ENCODE peak calls at places on chromosome 14, in five cellular contexts. One of them, this sample, is unnamed.

GRCh38 chr14:69151458-69152180 is 1.3 kb downstream of the DCAF5 start:
- DNase-seq in endothelial cell of umbilical vein: peak
- DNase-seq in transverse colon: peak
- DNase-seq in HL-60: peak
- DNase-seq in GM12892: peak
- DNase-seq in this sample: peak

GRCh38 chr14:70981005-70981952 is 74.0 kb downstream of the PCNX1 start:
- DNase-seq in endothelial cell of umbilical vein: peak
- DNase-seq in transverse colon: no peak
- DNase-seq in HL-60: no peak
- DNase-seq in GM12892: no peak
- DNase-seq in this sample: no peak

GRCh38 chr14:91464615-91465205 is 45.4 kb downstream of the PPP4R3A start:
- DNase-seq in endothelial cell of umbilical vein: no peak
- DNase-seq in transverse colon: no peak
- DNase-seq in HL-60: no peak
- DNase-seq in GM12892: no peak
- DNase-seq in this sample: no peak

GRCh38 chr14:78399316-78399889 is 229.2 kb downstream of the NRXN3 start:
- DNase-seq in endothelial cell of umbilical vein: no peak
- DNase-seq in transverse colon: no peak
- DNase-seq in HL-60: no peak
- DNase-seq in GM12892: no peak
- DNase-seq in this sample: no peak

GRCh38 chr14:30195946-30196345 is 268.3 kb upstream of the PRKD1 start:
- DNase-seq in endothelial cell of umbilical vein: no peak
- DNase-seq in transverse colon: no peak
- DNase-seq in HL-60: no peak
- DNase-seq in GM12892: no peak
- DNase-seq in this sample: no peak

GRCh38 chr14:99182548-99183115 is 89.4 kb downstream of the BCL11B start:
- DNase-seq in endothelial cell of umbilical vein: no peak
- DNase-seq in transverse colon: no peak
- DNase-seq in HL-60: no peak
- DNase-seq in GM12892: no peak
- DNase-seq in this sample: no peak

GRCh38 chr14:58599145-58599544 is 38.6 kb upstream of the DACT1 start:
- DNase-seq in endothelial cell of umbilical vein: no peak
- DNase-seq in transverse colon: no peak
- DNase-seq in HL-60: no peak
- DNase-seq in GM12892: no peak
- DNase-seq in this sample: no peak

GRCh38 chr14:23164250-23164649 is 19.2 kb downstream of the SLC7A8 start:
- DNase-seq in endothelial cell of umbilical vein: no peak
- DNase-seq in transverse colon: no peak
- DNase-seq in HL-60: no peak
- DNase-seq in GM12892: no peak
- DNase-seq in this sample: no peak

GRCh38 chr14:36997843-36998242 is 174.6 kb downstream of the SLC25A21 start:
- DNase-seq in endothelial cell of umbilical vein: peak
- DNase-seq in transverse colon: no peak
- DNase-seq in HL-60: no peak
- DNase-seq in GM12892: no peak
- DNase-seq in this sample: no peak

GRCh38 chr14:23307687-23308644 is 1.3 kb downstream of the BCL2L2 start:
- DNase-seq in endothelial cell of umbilical vein: no peak
- DNase-seq in transverse colon: no peak
- DNase-seq in HL-60: no peak
- DNase-seq in GM12892: no peak
- DNase-seq in this sample: peak

GRCh38 chr14:76924363-76925151 is 98.3 kb downstream of the LRRC74A start:
- DNase-seq in endothelial cell of umbilical vein: no peak
- DNase-seq in transverse colon: no peak
- DNase-seq in HL-60: no peak
- DNase-seq in GM12892: no peak
- DNase-seq in this sample: no peak

GRCh38 chr14:39218171-39218769 is 15.4 kb upstream of the MIA2 start:
- DNase-seq in endothelial cell of umbilical vein: peak
- DNase-seq in transverse colon: no peak
- DNase-seq in HL-60: no peak
- DNase-seq in GM12892: no peak
- DNase-seq in this sample: no peak

GRCh38 chr14:37678916-37679315 is 83.5 kb downstream of the TTC6 start:
- DNase-seq in endothelial cell of umbilical vein: no peak
- DNase-seq in transverse colon: no peak
- DNase-seq in HL-60: no peak
- DNase-seq in GM12892: no peak
- DNase-seq in this sample: no peak

GRCh38 chr14:102652194-102652593 is 59.7 kb downstream of the RCOR1 start:
- DNase-seq in endothelial cell of umbilical vein: no peak
- DNase-seq in transverse colon: no peak
- DNase-seq in HL-60: no peak
- DNase-seq in GM12892: no peak
- DNase-seq in this sample: no peak

GRCh38 chr14:101103321-101103901 is 199.9 kb upstream of the RTL1 start:
- DNase-seq in endothelial cell of umbilical vein: no peak
- DNase-seq in transverse colon: no peak
- DNase-seq in HL-60: no peak
- DNase-seq in GM12892: no peak
- DNase-seq in this sample: peak

GRCh38 chr14:104076743-104077142 is 8.8 kb upstream of the ASPG start:
- DNase-seq in endothelial cell of umbilical vein: no peak
- DNase-seq in transverse colon: no peak
- DNase-seq in HL-60: no peak
- DNase-seq in GM12892: no peak
- DNase-seq in this sample: no peak

GRCh38 chr14:105974902-105975301 is 448.5 kb downstream of the TMEM121 start:
- DNase-seq in endothelial cell of umbilical vein: no peak
- DNase-seq in transverse colon: peak
- DNase-seq in HL-60: no peak
- DNase-seq in GM12892: no peak
- DNase-seq in this sample: peak

GRCh38 chr14:56367416-56367815 is 212.2 kb upstream of the TMEM260 start:
- DNase-seq in endothelial cell of umbilical vein: no peak
- DNase-seq in transverse colon: no peak
- DNase-seq in HL-60: no peak
- DNase-seq in GM12892: no peak
- DNase-seq in this sample: no peak

GRCh38 chr14:56374421-56374820 is 205.2 kb upstream of the TMEM260 start:
- DNase-seq in endothelial cell of umbilical vein: no peak
- DNase-seq in transverse colon: no peak
- DNase-seq in HL-60: no peak
- DNase-seq in GM12892: no peak
- DNase-seq in this sample: no peak

GRCh38 chr14:56371737-56372136 is 207.9 kb upstream of the TMEM260 start:
- DNase-seq in endothelial cell of umbilical vein: no peak
- DNase-seq in transverse colon: no peak
- DNase-seq in HL-60: no peak
- DNase-seq in GM12892: no peak
- DNase-seq in this sample: no peak
- TF ChIP-seq POLR2AphosphoS5 in endothelial cell of umbilical vein: no peak
- TF ChIP-seq POLR2AphosphoS5 in transverse colon: no peak
- TF ChIP-seq POLR2AphosphoS5 in HL-60: no peak
- TF ChIP-seq POLR2AphosphoS5 in GM12892: no peak
- TF ChIP-seq POLR2AphosphoS5 in this sample: no peak

GRCh38 chr14:74599201-74599809 is 12.7 kb downstream of the LTBP2 start:
- DNase-seq in endothelial cell of umbilical vein: peak
- DNase-seq in transverse colon: no peak
- DNase-seq in HL-60: no peak
- DNase-seq in GM12892: no peak
- DNase-seq in this sample: no peak
- TF ChIP-seq POLR2AphosphoS5 in endothelial cell of umbilical vein: no peak
- TF ChIP-seq POLR2AphosphoS5 in transverse colon: no peak
- TF ChIP-seq POLR2AphosphoS5 in HL-60: no peak
- TF ChIP-seq POLR2AphosphoS5 in GM12892: no peak
- TF ChIP-seq POLR2AphosphoS5 in this sample: no peak

GRCh38 chr14:87992349-87992719 is 648 bp downstream of the GALC start:
- DNase-seq in endothelial cell of umbilical vein: no peak
- DNase-seq in transverse colon: no peak
- DNase-seq in HL-60: no peak
- DNase-seq in GM12892: no peak
- DNase-seq in this sample: peak

GRCh38 chr14:87990687-87991086 is 2.3 kb downstream of the GALC start:
- DNase-seq in endothelial cell of umbilical vein: no peak
- DNase-seq in transverse colon: no peak
- DNase-seq in HL-60: no peak
- DNase-seq in GM12892: no peak
- DNase-seq in this sample: peak

GRCh38 chr14:87993485-87993809 is 465 bp upstream of the GALC start:
- DNase-seq in endothelial cell of umbilical vein: no peak
- DNase-seq in transverse colon: no peak
- DNase-seq in HL-60: no peak
- DNase-seq in GM12892: no peak
- DNase-seq in this sample: no peak

GRCh38 chr14:87994974-87995373 is 2.0 kb upstream of the GALC start:
- DNase-seq in endothelial cell of umbilical vein: no peak
- DNase-seq in transverse colon: no peak
- DNase-seq in HL-60: no peak
- DNase-seq in GM12892: no peak
- DNase-seq in this sample: no peak

DNA sequence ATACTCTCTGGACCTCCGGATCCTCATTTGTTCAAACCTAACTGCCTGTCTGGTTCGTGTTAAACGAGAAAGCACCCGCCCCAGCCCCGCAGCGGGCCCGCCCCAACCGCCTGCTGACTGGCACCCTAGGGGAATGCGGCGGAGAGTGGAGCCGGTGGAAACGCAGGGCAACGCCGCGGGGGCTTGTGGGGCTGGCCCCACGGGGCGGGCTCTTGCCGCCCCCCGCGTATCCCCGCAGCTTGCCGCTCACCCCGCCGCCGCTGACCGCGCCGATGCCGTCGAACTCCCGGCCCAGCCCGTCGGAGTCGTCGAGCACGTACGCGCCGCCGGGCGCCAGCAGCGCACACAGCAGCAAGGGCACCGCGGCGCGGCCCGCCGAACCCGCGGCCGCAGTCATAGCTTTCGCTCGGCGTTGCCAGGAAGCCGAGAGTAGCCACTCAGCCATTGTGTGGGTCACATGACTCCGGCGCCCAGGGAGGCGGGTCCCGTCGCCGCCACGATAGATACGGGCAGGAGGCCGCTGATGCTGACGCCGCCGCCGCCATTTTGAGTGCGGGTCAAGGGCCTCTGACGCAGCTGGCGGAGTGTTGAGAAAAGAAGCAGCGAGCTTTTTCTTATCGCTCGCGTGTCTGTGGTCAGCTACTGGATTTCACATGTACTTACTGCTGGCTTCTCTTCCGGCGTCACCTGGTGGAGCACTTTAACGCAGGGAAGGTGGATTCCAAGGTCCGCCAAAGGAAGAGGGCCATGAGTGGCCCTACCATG is at the start of gene GALC:
- DNase-seq in endothelial cell of umbilical vein: peak
- DNase-seq in transverse colon: peak
- DNase-seq in HL-60: no peak
- DNase-seq in GM12892: peak
- DNase-seq in this sample: peak
- TF ChIP-seq POLR2AphosphoS5 in endothelial cell of umbilical vein: peak
- TF ChIP-seq POLR2AphosphoS5 in transverse colon: peak
- TF ChIP-seq POLR2AphosphoS5 in HL-60: no peak
- TF ChIP-seq POLR2AphosphoS5 in GM12892: peak
- TF ChIP-seq POLR2AphosphoS5 in this sample: peak

GRCh38 chr14:80996049-80996901 is 40.9 kb downstream of the TSHR start:
- DNase-seq in endothelial cell of umbilical vein: peak
- DNase-seq in transverse colon: peak
- DNase-seq in HL-60: peak
- DNase-seq in GM12892: no peak
- DNase-seq in this sample: peak
- TF ChIP-seq POLR2AphosphoS5 in endothelial cell of umbilical vein: no peak
- TF ChIP-seq POLR2AphosphoS5 in transverse colon: no peak
- TF ChIP-seq POLR2AphosphoS5 in HL-60: no peak
- TF ChIP-seq POLR2AphosphoS5 in GM12892: no peak
- TF ChIP-seq POLR2AphosphoS5 in this sample: no peak